ENCODE peak calls at places on chromosome 1, in ten cellular contexts. Z, W, C, D, I, Y, M, A, V and R are unnamed samples.

GRCh38 chr1:94989398-94989797 is 62.5 kb upstream of the CNN3 start:
- DNase-seq in Z (no peak), W (no peak), C (no peak), D (no peak), I (no peak), Y (no peak), M (no peak), A (peak), V (no peak), R (no peak)

GRCh38 chr1:247064309-247064708 is 14.3 kb downstream of the ZNF670 start:
- DNase-seq in Z (no peak), W (no peak), C (peak), D (no peak), I (no peak), Y (no peak), M (no peak), A (no peak), V (no peak), R (no peak)

GRCh38 chr1:111089638-111090037 is 50.3 kb downstream of the DRAM2 start:
- DNase-seq in Z (no peak), W (no peak), C (no peak), D (no peak), I (no peak), Y (no peak), M (no peak), A (no peak), V (no peak), R (no peak)

GRCh38 chr1:205810448-205811157 is 2.4 kb downstream of the SLC41A1 start:
- DNase-seq in Z (no peak), W (peak), C (no peak), D (no peak), I (no peak), Y (no peak), M (no peak), A (no peak), V (peak), R (no peak)

GRCh38 chr1:225871374-225872074 is 10.7 kb downstream of the TMEM63A start:
- DNase-seq in Z (no peak), W (no peak), C (peak), D (no peak), I (no peak), Y (no peak), M (no peak), A (no peak), V (no peak), R (no peak)

GRCh38 chr1:177301425-177302124 is 130.8 kb downstream of the BRINP2 start:
- DNase-seq in Z (no peak), W (no peak), C (no peak), D (no peak), I (no peak), Y (no peak), M (no peak), A (no peak), V (no peak), R (no peak)

GRCh38 chr1:11487196-11487751 is 8.3 kb downstream of the DISP3 start:
- DNase-seq in Z (no peak), W (no peak), C (peak), D (no peak), I (no peak), Y (no peak), M (no peak), A (no peak), V (no peak), R (no peak)

GRCh38 chr1:64318428-64318827 is 115.0 kb downstream of the UBE2U start:
- DNase-seq in Z (no peak), W (no peak), C (no peak), D (no peak), I (no peak), Y (no peak), M (no peak), A (no peak), V (no peak), R (no peak)

GRCh38 chr1:222171005-222171404 is 376.9 kb downstream of the HHIPL2 start:
- DNase-seq in Z (no peak), W (no peak), C (no peak), D (no peak), I (no peak), Y (no peak), M (no peak), A (no peak), V (peak), R (no peak)

GRCh38 chr1:120179420-120180348 is 3.4 kb upstream of the SEC22B start:
- DNase-seq in Z (no peak), W (peak), C (no peak), D (peak), I (no peak), Y (peak), M (no peak), A (peak), V (no peak), R (peak)

GRCh38 chr1:204149107-204149506 is 2.7 kb downstream of the ETNK2 start:
- DNase-seq in Z (no peak), W (no peak), C (peak), D (no peak), I (no peak), Y (no peak), M (no peak), A (no peak), V (no peak), R (no peak)

GRCh38 chr1:114011796-114012195 is 32.5 kb downstream of the OLFML3 start:
- DNase-seq in Z (no peak), W (no peak), C (no peak), D (no peak), I (no peak), Y (no peak), M (no peak), A (no peak), V (no peak), R (no peak)

GRCh38 chr1:51058863-51059262 is 43.2 kb upstream of the C1orf185 start:
- DNase-seq in Z (no peak), W (no peak), C (no peak), D (no peak), I (no peak), Y (no peak), M (no peak), A (peak), V (peak), R (no peak)

GRCh38 chr1:106910798-106911197 is 145.7 kb upstream of the PRMT6 start:
- DNase-seq in Z (no peak), W (no peak), C (no peak), D (no peak), I (no peak), Y (no peak), M (no peak), A (no peak), V (no peak), R (no peak)

GRCh38 chr1:45302505-45303331 is 24.0 kb upstream of the HPDL start:
- DNase-seq in Z (no peak), W (no peak), C (no peak), D (no peak), I (no peak), Y (no peak), M (no peak), A (no peak), V (no peak), R (no peak)
- TF ChIP-seq POLR2A in Z (no peak), W (no peak), C (no peak), D (no peak), I (no peak), Y (no peak), M (no peak), A (no peak), V (no peak), R (no peak)

DNA sequence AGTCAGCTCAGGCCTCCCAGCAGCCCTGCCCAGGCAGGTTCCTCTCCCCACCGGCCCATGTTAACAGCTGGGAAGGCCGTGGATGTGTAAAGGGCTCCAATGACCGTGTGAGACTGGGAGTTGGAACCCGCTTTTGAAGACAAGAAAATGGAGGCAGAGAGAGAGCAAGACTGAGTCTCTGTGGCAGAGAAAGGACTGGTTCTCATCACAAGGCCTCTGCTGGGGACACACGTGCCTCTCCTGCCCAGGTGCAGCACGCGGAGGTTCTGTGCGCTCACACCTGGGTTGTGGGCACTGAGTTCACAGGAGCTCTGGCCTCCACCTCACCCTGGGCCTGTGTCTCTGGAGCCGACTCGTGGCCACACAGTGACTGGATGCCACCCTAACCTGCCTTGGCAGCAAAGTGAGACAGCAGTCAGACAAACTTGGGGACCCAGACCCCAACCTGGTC is 27.0 kb downstream of the RUNX3 start:
- DNase-seq in Z (peak), W (no peak), C (peak), D (no peak), I (no peak), Y (peak), M (no peak), A (peak), V (no peak), R (peak)
- TF ChIP-seq POLR2A in Z (no peak), W (no peak), C (no peak), D (no peak), I (no peak), Y (no peak), M (no peak), A (no peak), V (no peak), R (no peak)

GRCh38 chr1:182984621-182985020 is 31.7 kb upstream of the SHCBP1L start:
- DNase-seq in Z (no peak), W (no peak), C (no peak), D (no peak), I (no peak), Y (no peak), M (no peak), A (no peak), V (no peak), R (no peak)
- TF ChIP-seq POLR2A in Z (no peak), W (no peak), C (no peak), D (no peak), I (no peak), Y (no peak), M (no peak), A (no peak), V (no peak), R (no peak)

GRCh38 chr1:3649342-3650247 is at the start of gene WRAP73:
- DNase-seq in Z (peak), W (peak), C (peak), D (peak), I (peak), Y (peak), M (peak), A (peak), V (peak), R (peak)
- TF ChIP-seq POLR2A in Z (peak), W (peak), C (no peak), D (peak), I (peak), Y (no peak), M (peak), A (peak), V (peak), R (no peak)

DNA sequence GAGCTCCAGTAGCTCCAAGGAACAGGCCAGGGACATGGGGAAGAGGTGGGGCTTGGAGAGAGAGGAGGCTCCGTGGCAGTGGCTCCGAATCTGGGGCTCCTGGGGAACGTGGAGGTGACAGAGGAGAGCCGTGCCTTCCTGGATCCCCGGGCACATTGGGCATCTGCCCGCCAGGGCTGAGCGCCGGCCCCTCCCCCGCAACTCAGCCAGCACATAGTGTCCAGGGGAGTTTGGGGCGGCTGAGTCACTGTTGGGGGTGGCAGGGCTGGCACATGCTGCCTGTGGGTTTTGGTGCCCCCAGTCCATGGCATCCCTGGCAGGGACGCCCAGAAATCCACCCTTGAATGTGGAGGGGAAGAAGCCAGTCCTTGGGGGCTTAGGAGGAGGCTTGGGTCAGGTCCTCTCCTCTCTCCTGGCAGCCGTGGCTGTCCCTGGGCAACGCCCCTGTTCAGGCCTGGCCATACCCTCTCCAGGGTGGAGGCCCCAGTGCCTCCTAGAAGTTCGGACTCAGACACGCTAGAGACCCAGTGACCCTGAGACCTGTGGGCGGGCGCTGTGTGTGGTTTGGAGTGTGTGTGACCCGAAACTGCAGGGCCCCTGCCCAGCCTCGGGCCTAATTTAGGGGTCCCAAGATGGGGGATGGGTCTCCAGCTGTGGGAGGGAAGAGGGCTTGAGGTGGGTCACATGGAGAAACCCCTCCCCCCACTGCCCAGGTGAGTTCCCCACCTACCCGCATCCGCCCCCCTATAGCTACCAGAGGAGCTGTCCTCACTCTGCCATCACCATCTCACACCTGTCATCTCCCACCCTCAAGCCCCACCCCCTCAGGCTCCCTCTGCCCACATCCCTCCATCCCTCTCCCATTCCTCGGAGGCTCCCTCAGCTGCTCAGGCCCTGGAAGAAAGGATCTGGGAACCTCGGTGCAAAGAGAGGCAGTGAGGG is 1.6 kb downstream of the HSPB7 start:
- DNase-seq in Z (no peak), W (no peak), C (no peak), D (peak), I (no peak), Y (peak), M (no peak), A (peak), V (no peak), R (no peak)
- TF ChIP-seq POLR2A in Z (no peak), W (no peak), C (no peak), D (no peak), I (no peak), Y (no peak), M (no peak), A (no peak), V (no peak), R (no peak)

GRCh38 chr1:26783646-26784022 is 4.1 kb upstream of the PIGV start:
- DNase-seq in Z (no peak), W (no peak), C (no peak), D (no peak), I (no peak), Y (no peak), M (no peak), A (no peak), V (no peak), R (no peak)

GRCh38 chr1:26782521-26783212 is 5.1 kb upstream of the PIGV start:
- DNase-seq in Z (no peak), W (no peak), C (no peak), D (no peak), I (no peak), Y (no peak), M (no peak), A (no peak), V (no peak), R (no peak)

GRCh38 chr1:26784886-26785285 is 2.9 kb upstream of the PIGV start:
- DNase-seq in Z (no peak), W (no peak), C (no peak), D (no peak), I (no peak), Y (no peak), M (no peak), A (no peak), V (no peak), R (no peak)

GRCh38 chr1:26785611-26786436 is 1.9 kb upstream of the PIGV start:
- DNase-seq in Z (no peak), W (peak), C (no peak), D (no peak), I (no peak), Y (no peak), M (no peak), A (peak), V (peak), R (peak)

DNA sequence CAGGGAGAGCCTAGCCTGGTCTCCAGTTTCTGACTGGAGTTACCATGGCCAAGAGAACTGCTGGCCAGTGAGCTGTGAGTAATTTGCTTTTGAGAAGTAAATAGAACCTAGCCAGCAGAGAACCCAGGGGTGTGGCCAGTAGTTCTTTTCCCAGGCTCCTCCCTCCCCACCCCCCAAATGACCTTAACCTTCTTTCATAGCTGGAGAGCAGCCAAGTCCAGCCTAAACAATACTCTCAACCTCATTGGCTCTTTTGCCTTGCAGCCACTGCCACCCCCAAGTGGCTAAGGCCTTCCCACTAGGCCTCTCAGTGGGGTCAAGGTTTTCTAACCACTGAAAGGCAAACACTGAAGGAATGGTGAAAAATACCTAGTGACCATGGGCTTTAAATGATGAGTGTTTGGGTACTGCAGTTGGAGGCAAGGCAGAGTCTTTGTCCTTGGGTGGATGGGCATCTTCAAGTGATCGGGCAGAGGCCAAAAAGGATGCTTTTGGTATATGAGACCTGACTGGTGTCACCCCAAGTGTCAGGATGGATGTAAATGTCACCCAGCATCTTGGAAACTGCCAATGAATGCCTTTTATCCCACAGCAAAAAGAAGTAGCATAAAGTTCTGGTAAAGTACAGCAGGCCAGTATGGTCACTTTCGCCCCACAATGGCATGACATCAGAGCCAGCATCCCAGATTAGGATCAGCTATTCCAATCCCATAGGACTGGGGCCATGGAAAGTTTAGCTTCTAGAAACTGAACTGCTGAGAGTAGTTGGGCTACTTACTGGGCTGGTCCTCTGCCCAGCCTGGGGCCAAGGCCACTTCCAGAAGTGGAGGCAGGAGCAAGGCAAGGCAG is 3.5 kb upstream of the PIGV start:
- DNase-seq in Z (no peak), W (peak), C (no peak), D (peak), I (peak), Y (peak), M (no peak), A (peak), V (peak), R (no peak)
- TF ChIP-seq POLR2A in Z (no peak), W (no peak), C (no peak), D (no peak), I (peak), Y (no peak), M (no peak), A (no peak), V (no peak), R (no peak)

GRCh38 chr1:182235952-182236650 is 155.5 kb downstream of the GLUL start:
- DNase-seq in Z (no peak), W (no peak), C (no peak), D (no peak), I (no peak), Y (no peak), M (peak), A (peak), V (peak), R (peak)
- TF ChIP-seq POLR2A in Z (no peak), W (no peak), C (no peak), D (no peak), I (no peak), Y (no peak), M (no peak), A (no peak), V (no peak), R (no peak)